ENCODE peak calls at places on chromosomes 1 and 21, in four cellular contexts. I, M, P and L are unnamed samples.
A peak's percentile ranks its signal among the peaks of the same experiment; 100 is the strongest.

GRCh38 chr1:6099297-6099696 is 53.6 kb downstream of the KCNAB2 start:
- DNase-seq in I (no peak), M (no peak), P (no peak), L (no peak)

GRCh38 chr1:201751872-201752271 is 77.1 kb upstream of the IPO9 start:
- DNase-seq in I (no peak), M (peak; percentile 58), P (no peak), L (no peak)

GRCh38 chr1:51915958-51916357 is 37.4 kb upstream of the NRDC start:
- DNase-seq in I (no peak), M (no peak), P (no peak), L (no peak)

GRCh38 chr21:41687633-41688032 is 79.2 kb downstream of the RIPK4 start:
- DNase-seq in I (no peak), M (no peak), P (no peak), L (no peak)

GRCh38 chr1:29453502-29454240 is 217.3 kb downstream of the PTPRU start:
- DNase-seq in I (peak; percentile 86), M (peak; percentile 70), P (peak; percentile 62), L (peak; percentile 70)

GRCh38 chr1:66143661-66144060 is 351.0 kb downstream of the PDE4B start:
- DNase-seq in I (no peak), M (no peak), P (no peak), L (no peak)

GRCh38 chr1:111227875-111228747 is 598 bp downstream of the CHI3L2 start:
- DNase-seq in I (no peak), M (peak; percentile 96), P (no peak), L (peak; percentile 71)

GRCh38 chr1:9844746-9845145 is 21.0 kb upstream of the CLSTN1 start:
- DNase-seq in I (no peak), M (no peak), P (no peak), L (no peak)

GRCh38 chr1:179178965-179179364 is 50.5 kb downstream of the ABL2 start:
- DNase-seq in I (no peak), M (no peak), P (no peak), L (no peak)

GRCh38 chr1:54774820-54775498 is 10.6 kb upstream of the PARS2 start:
- DNase-seq in I (peak; percentile 89), M (peak; percentile 21), P (peak; percentile 89), L (peak; percentile 62)
- TF ChIP-seq ZNF274 in I (no peak), M (no peak), P (no peak), L (no peak)

GRCh38 chr1:227567256-227567655 is 3.9 kb downstream of the ZNF678 start:
- DNase-seq in I (no peak), M (no peak), P (no peak), L (no peak)
- TF ChIP-seq FOSL1 in I (no peak), M (no peak), P (no peak), L (no peak)

GRCh38 chr1:186974774-186975181 is 146.0 kb downstream of the PLA2G4A start:
- DNase-seq in I (no peak), M (no peak), P (no peak), L (no peak)
- TF ChIP-seq ZNF274 in I (no peak), M (no peak), P (no peak), L (no peak)

GRCh38 chr1:156676820-156677615 is at the start of gene NES:
- DNase-seq in I (peak; percentile 92), M (peak; percentile 75), P (peak; percentile 86), L (no peak)
- TF ChIP-seq FOSL1 in I (no peak), M (no peak), P (no peak), L (no peak)

GRCh38 chr1:209402697-209403096 is 180.8 kb upstream of the CAMK1G start:
- DNase-seq in I (no peak), M (no peak), P (no peak), L (no peak)
- TF ChIP-seq ZNF274 in I (no peak), M (no peak), P (no peak), L (no peak)

DNA sequence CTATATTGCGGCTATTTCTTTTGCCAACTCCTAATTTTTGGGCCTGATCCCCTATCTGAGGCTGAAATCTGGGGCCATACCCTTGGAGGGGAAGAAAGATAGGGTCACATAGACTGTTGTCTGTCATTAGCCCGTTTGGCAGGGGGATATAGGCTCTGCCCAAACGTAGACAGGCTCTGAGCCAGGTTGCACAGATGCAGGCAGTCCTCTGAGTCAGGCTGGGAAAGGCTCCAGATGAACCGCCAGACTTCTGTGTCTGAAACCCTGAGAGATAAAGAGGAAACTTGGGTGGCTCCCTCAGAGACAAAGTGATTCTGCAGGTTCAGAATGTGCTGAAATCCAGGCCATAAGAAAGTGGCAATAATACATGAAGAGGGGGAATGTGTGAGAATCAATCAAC is 4.0 kb upstream of the CAP1 start:
- DNase-seq in I (peak; percentile 29), M (no peak), P (no peak), L (no peak)
- TF ChIP-seq FOSL1 in I (peak; percentile 81), M (no peak), P (no peak), L (no peak)

DNA sequence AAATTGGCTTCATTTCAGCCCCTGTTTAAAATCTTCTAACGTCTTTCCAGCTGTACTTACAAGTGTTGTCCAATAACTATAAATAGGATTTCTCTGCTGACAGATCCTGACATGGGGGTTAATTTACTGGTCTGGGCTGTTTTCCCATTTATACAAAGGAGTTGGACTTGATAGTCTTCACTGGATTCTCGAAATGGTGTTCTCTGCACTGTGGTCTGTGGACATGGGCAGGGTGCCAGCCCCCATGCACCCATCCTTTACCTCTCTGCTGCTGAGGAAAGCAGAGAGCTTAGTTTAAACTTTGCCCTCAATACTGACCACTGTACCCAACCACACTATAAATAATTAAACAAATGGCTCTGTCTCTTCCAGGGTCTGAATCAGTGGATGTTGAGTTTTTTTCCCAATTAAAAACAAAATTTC is 5.2 kb downstream of the DIO1 start:
- DNase-seq in I (no peak), M (peak; percentile 79), P (no peak), L (no peak)
- TF ChIP-seq ZNF274 in I (no peak), M (no peak), P (no peak), L (no peak)

GRCh38 chr1:161298116-161298515 is 11.7 kb downstream of the MPZ start:
- DNase-seq in I (no peak), M (no peak), P (no peak), L (no peak)
- TF ChIP-seq FOSL1 in I (no peak), M (no peak), P (no peak), L (no peak)

GRCh38 chr1:41529621-41530395 is 45.3 kb upstream of the EDN2 start:
- DNase-seq in I (peak; percentile 75), M (no peak), P (no peak), L (no peak)
- TF ChIP-seq ZNF274 in I (no peak), M (no peak), P (no peak), L (no peak)